ENCODE peak calls at places on chromosomes 6 and 20, in ten cellular contexts. I, A, M, V, Z, H, T, K, Q and E are unnamed samples.
A peak's percentile ranks its signal among the peaks of the same experiment; 100 is the strongest.

GRCh38 chr6:101114703-101115102 is 233.6 kb upstream of the ASCC3 start:
- DNase-seq in T (no peak), H (peak; percentile 20), I (no peak), Z (peak; percentile 51), K (no peak), A (no peak), M (no peak), V (no peak), Q (no peak), E (no peak)

GRCh38 chr6:55664581-55665223 is 85.7 kb upstream of the HMGCLL1 start:
- DNase-seq in K (no peak), Q (no peak), H (no peak), M (no peak), Z (no peak), A (no peak), V (no peak), I (no peak), T (no peak), E (no peak)

GRCh38 chr6:153673214-153673613 is 365.8 kb upstream of the OPRM1 start:
- DNase-seq in H (peak; percentile 10), T (no peak), K (no peak), I (no peak), Q (no peak), V (no peak), Z (no peak), A (no peak), M (no peak), E (no peak)

GRCh38 chr20:52552181-52552872 is 360.7 kb upstream of the ZFP64 start:
- DNase-seq in A (no peak), T (no peak), H (no peak), V (no peak), Z (no peak), I (no peak), M (no peak), K (no peak), Q (no peak), E (no peak)

GRCh38 chr20:50163570-50164317 is 10.2 kb upstream of the PEDS1 start:
- DNase-seq in V (no peak), M (peak; percentile 79), K (no peak), A (no peak), H (no peak), Q (no peak), Z (no peak), T (no peak), I (no peak), E (no peak)

GRCh38 chr6:53048431-53049195 is 16.6 kb upstream of the FBXO9 start:
- DNase-seq in M (no peak), I (no peak), K (no peak), V (no peak), A (no peak), H (no peak), Z (no peak), Q (no peak), T (no peak), E (no peak)

GRCh38 chr6:15326072-15326614 is 80.3 kb downstream of the JARID2 start:
- DNase-seq in M (no peak), T (no peak), V (no peak), Q (no peak), K (no peak), Z (no peak), H (no peak), A (no peak), I (no peak), E (no peak)

GRCh38 chr6:101125380-101125971 is 244.3 kb upstream of the ASCC3 start:
- DNase-seq in K (no peak), M (no peak), V (no peak), H (no peak), T (no peak), Q (no peak), I (no peak), Z (no peak), A (no peak), E (no peak)

GRCh38 chr20:36467076-36467999 is 74.0 kb upstream of the MYL9 start:
- DNase-seq in I (no peak), K (peak; percentile 64), Q (peak; percentile 78), V (peak; percentile 55), A (peak; percentile 51), Z (peak; percentile 87), M (peak; percentile 79), T (no peak), H (peak; percentile 65), E (peak; percentile 12)

GRCh38 chr6:1703923-1704322 is 94.2 kb downstream of the FOXC1 start:
- DNase-seq in V (no peak), Z (no peak), K (no peak), M (no peak), Q (no peak), A (no peak), I (no peak), T (no peak), H (no peak), E (no peak)

GRCh38 chr6:141988954-141989705 is 143.6 kb upstream of the GJE1 start:
- DNase-seq in Z (peak; percentile 61), H (peak; percentile 61), A (no peak), V (peak; percentile 12), M (no peak), Q (no peak), K (no peak), I (peak; percentile 81), T (peak; percentile 63), E (no peak)

GRCh38 chr20:33127422-33128097 is 40.4 kb upstream of the BPIFA2 start:
- DNase-seq in M (no peak), T (no peak), I (peak; percentile 13), Q (no peak), K (no peak), V (no peak), H (no peak), A (no peak), Z (no peak), E (no peak)

GRCh38 chr6:39576556-39577303 is 148.5 kb downstream of the KIF6 start:
- DNase-seq in Q (no peak), M (no peak), T (no peak), K (no peak), I (no peak), V (no peak), H (no peak), Z (no peak), A (no peak), E (no peak)

GRCh38 chr6:71333700-71334099 is 45.1 kb downstream of the OGFRL1 start:
- DNase-seq in I (no peak), T (no peak), H (peak; percentile 65), V (no peak), K (no peak), M (no peak), Z (no peak), Q (no peak), A (no peak), E (no peak)

GRCh38 chr6:89024456-89024855 is 56.1 kb upstream of the PNRC1 start:
- DNase-seq in K (no peak), V (no peak), A (no peak), M (no peak), Q (no peak), H (no peak), T (no peak), Z (no peak), I (no peak), E (no peak)
- H3K27ac ChIP-seq in K (no peak overlapping the region), V (no peak overlapping the region), A (no peak overlapping the region), M (peak overlapping the region; percentile 47), Q (peak overlapping the region; percentile 77), H (peak overlapping the region; percentile 30), T (no peak overlapping the region), Z (peak overlapping the region; percentile 57), I (no peak overlapping the region), E (no peak overlapping the region)

GRCh38 chr6:116595247-116595646 is 21.0 kb upstream of the RSPH4A start:
- DNase-seq in A (no peak), H (no peak), Q (no peak), V (no peak), M (no peak), T (no peak), K (no peak), I (no peak), Z (no peak), E (no peak)
- H3K27ac ChIP-seq in A (no peak overlapping the region), H (no peak overlapping the region), Q (no peak overlapping the region), V (no peak overlapping the region), M (no peak overlapping the region), T (no peak overlapping the region), K (no peak overlapping the region), I (no peak overlapping the region), Z (no peak overlapping the region), E (no peak overlapping the region)

GRCh38 chr6:151393410-151393809 is 2.1 kb upstream of the ZBTB2 start:
- DNase-seq in I (no peak), Z (no peak), T (no peak), V (no peak), A (no peak), K (no peak), M (no peak), Q (no peak), H (no peak), E (no peak)
- H3K27ac ChIP-seq in I (no peak overlapping the region), Z (no peak overlapping the region), T (no peak overlapping the region), V (no peak overlapping the region), A (no peak overlapping the region), K (no peak overlapping the region), M (no peak overlapping the region), Q (no peak overlapping the region), H (peak overlapping the region; percentile 23), E (no peak overlapping the region)

GRCh38 chr6:135180458-135181332 is at the start of gene MYB:
- DNase-seq in Q (peak; percentile 80), T (no peak), H (peak; percentile 59), I (peak; percentile 89), V (peak; percentile 70), M (peak; percentile 36), K (peak; percentile 63), A (peak; percentile 66), Z (peak; percentile 82), E (no peak)

GRCh38 chr6:135179920-135180457 is 1.1 kb upstream of the MYB start:
- DNase-seq in T (no peak), Q (no peak), V (peak; percentile 46), Z (no peak), M (no peak), K (no peak), I (no peak), H (no peak), A (no peak), E (peak; percentile 12)

GRCh38 chr6:135182993-135183531 is 2.0 kb downstream of the MYB start:
- DNase-seq in Q (peak; percentile 74), Z (peak; percentile 88), M (no peak), I (no peak), V (peak; percentile 69), K (peak; percentile 70), A (peak; percentile 63), H (no peak), T (no peak), E (peak; percentile 4)

GRCh38 chr6:135182120-135182992 is 1.2 kb downstream of the MYB start:
- DNase-seq in Z (peak; percentile 66), K (peak; percentile 64), V (peak; percentile 55), I (peak; percentile 79), M (no peak), A (peak; percentile 35), T (no peak), Q (peak; percentile 75), H (peak; percentile 4), E (no peak)

DNA sequence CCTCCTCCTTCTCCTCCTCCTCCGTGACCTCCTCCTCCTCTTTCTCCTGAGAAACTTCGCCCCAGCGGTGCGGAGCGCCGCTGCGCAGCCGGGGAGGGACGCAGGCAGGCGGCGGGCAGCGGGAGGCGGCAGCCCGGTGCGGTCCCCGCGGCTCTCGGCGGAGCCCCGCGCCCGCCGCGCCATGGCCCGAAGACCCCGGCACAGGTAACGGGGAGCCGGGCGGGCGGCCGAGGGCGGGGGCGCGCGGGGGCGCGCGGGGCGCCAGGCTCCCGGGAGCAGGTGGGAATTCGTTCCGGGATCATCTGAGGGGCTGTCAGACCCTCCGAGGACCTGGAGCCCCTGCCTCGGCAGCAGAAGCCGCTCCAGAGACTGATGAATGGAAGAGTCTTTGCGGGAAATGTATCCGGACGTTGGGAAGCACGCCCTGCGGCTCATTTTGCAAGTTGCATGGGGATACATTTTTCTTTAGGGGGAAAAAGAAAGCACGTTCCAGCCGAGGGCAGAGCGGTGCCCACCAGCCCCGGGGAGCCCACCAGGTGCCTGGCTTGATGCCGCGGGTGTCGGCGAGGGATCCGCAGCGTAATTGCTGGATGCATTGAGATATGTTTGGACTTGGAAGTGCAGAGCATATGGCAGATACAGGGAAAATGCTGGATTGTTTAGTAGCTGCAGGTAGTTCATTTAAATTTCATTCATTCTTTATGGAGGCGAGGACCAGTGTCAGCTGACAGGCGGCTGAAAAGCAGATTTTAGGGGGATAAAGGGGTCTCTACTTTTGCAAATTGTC is 418 bp downstream of the MYB start:
- DNase-seq in Z (no peak), H (peak; percentile 10), T (no peak), V (peak; percentile 40), Q (no peak), K (no peak), A (no peak), M (no peak), I (no peak), E (no peak)
- H3K27ac ChIP-seq in Z (no peak overlapping the region), H (peak overlapping the region; percentile 90), T (no peak overlapping the region), V (peak overlapping the region; percentile 62), Q (no peak overlapping the region), K (no peak overlapping the region), A (peak overlapping the region; percentile 41), M (no peak overlapping the region), I (no peak overlapping the region), E (no peak overlapping the region)